ENCODE peak calls at places on chromosomes 1 and 21, in nine cellular contexts. One of them, this sample, is unnamed.
A peak's percentile ranks its signal among the peaks of the same experiment; 100 is the strongest.

GRCh38 chr1:93907718-93908117 is 1.5 kb downstream of the GCLM start:
- DNase-seq in fibroblast of villous mesenchyme: peak; percentile 44
- DNase-seq in transverse colon: no peak
- DNase-seq in adrenal gland: peak; percentile 48
- DNase-seq in GM12865: peak; percentile 1
- DNase-seq in fibroblast of the aortic adventitia: peak; percentile 76
- DNase-seq in astrocyte of the cerebellum: peak; percentile 62
- DNase-seq in choroid plexus epithelial cell: peak; percentile 74
- DNase-seq in foreskin fibroblast: peak; percentile 74
- DNase-seq in this sample: no peak

GRCh38 chr1:7177021-7177420 is 391.8 kb downstream of the CAMTA1 start:
- DNase-seq in foreskin fibroblast: no peak
- DNase-seq in choroid plexus epithelial cell: no peak
- DNase-seq in adrenal gland: no peak
- DNase-seq in GM12865: no peak
- DNase-seq in fibroblast of the aortic adventitia: no peak
- DNase-seq in transverse colon: no peak
- DNase-seq in fibroblast of villous mesenchyme: no peak
- DNase-seq in astrocyte of the cerebellum: no peak
- DNase-seq in this sample: no peak

GRCh38 chr1:6612641-6613360 is 730 bp upstream of the PHF13 start:
- DNase-seq in fibroblast of villous mesenchyme: peak; percentile 55
- DNase-seq in astrocyte of the cerebellum: no peak
- DNase-seq in transverse colon: peak; percentile 69
- DNase-seq in choroid plexus epithelial cell: peak; percentile 54
- DNase-seq in foreskin fibroblast: peak; percentile 76
- DNase-seq in GM12865: peak; percentile 29
- DNase-seq in fibroblast of the aortic adventitia: peak; percentile 39
- DNase-seq in adrenal gland: peak; percentile 62
- DNase-seq in this sample: no peak

GRCh38 chr1:198158766-198159589 is 2.2 kb downstream of the NEK7 start:
- DNase-seq in choroid plexus epithelial cell: peak; percentile 93
- DNase-seq in transverse colon: peak; percentile 92
- DNase-seq in fibroblast of villous mesenchyme: peak; percentile 90
- DNase-seq in adrenal gland: peak; percentile 92
- DNase-seq in GM12865: peak; percentile 94
- DNase-seq in astrocyte of the cerebellum: peak; percentile 74
- DNase-seq in foreskin fibroblast: peak; percentile 96
- DNase-seq in fibroblast of the aortic adventitia: peak; percentile 88
- DNase-seq in this sample: peak; percentile 91

GRCh38 chr1:161046574-161047167 is 894 bp upstream of the USF1 start:
- DNase-seq in GM12865: peak; percentile 90
- DNase-seq in fibroblast of the aortic adventitia: no peak
- DNase-seq in astrocyte of the cerebellum: no peak
- DNase-seq in foreskin fibroblast: no peak
- DNase-seq in fibroblast of villous mesenchyme: no peak
- DNase-seq in choroid plexus epithelial cell: peak; percentile 11
- DNase-seq in adrenal gland: no peak
- DNase-seq in transverse colon: no peak
- DNase-seq in this sample: no peak

GRCh38 chr21:28769683-28770082 is 223.0 kb downstream of the LTN1 start:
- DNase-seq in astrocyte of the cerebellum: no peak
- DNase-seq in GM12865: no peak
- DNase-seq in fibroblast of the aortic adventitia: no peak
- DNase-seq in adrenal gland: no peak
- DNase-seq in fibroblast of villous mesenchyme: no peak
- DNase-seq in choroid plexus epithelial cell: peak; percentile 38
- DNase-seq in transverse colon: no peak
- DNase-seq in foreskin fibroblast: peak; percentile 63
- DNase-seq in this sample: no peak

GRCh38 chr1:156772728-156773497 is 5.6 kb downstream of the PRCC start:
- DNase-seq in astrocyte of the cerebellum: no peak
- DNase-seq in fibroblast of the aortic adventitia: peak; percentile 47
- DNase-seq in fibroblast of villous mesenchyme: peak; percentile 40
- DNase-seq in GM12865: no peak
- DNase-seq in choroid plexus epithelial cell: no peak
- DNase-seq in adrenal gland: peak; percentile 41
- DNase-seq in transverse colon: no peak
- DNase-seq in foreskin fibroblast: no peak
- DNase-seq in this sample: no peak

GRCh38 chr1:15833069-15833679 is 14.3 kb upstream of the SPEN start:
- DNase-seq in fibroblast of the aortic adventitia: no peak
- DNase-seq in GM12865: peak; percentile 20
- DNase-seq in transverse colon: peak; percentile 72
- DNase-seq in choroid plexus epithelial cell: no peak
- DNase-seq in astrocyte of the cerebellum: no peak
- DNase-seq in fibroblast of villous mesenchyme: peak; percentile 91
- DNase-seq in foreskin fibroblast: peak; percentile 73
- DNase-seq in adrenal gland: peak; percentile 52
- DNase-seq in this sample: peak; percentile 55

GRCh38 chr1:59856725-59857338 is 42.1 kb downstream of the HOOK1 start:
- DNase-seq in astrocyte of the cerebellum: no peak
- DNase-seq in transverse colon: peak; percentile 61
- DNase-seq in fibroblast of the aortic adventitia: no peak
- DNase-seq in foreskin fibroblast: no peak
- DNase-seq in adrenal gland: peak; percentile 55
- DNase-seq in choroid plexus epithelial cell: no peak
- DNase-seq in fibroblast of villous mesenchyme: no peak
- DNase-seq in GM12865: no peak
- DNase-seq in this sample: no peak

GRCh38 chr1:109659997-109660755 is 4.3 kb downstream of the GSTM4 start:
- DNase-seq in transverse colon: no peak
- DNase-seq in astrocyte of the cerebellum: no peak
- DNase-seq in GM12865: no peak
- DNase-seq in fibroblast of villous mesenchyme: no peak
- DNase-seq in choroid plexus epithelial cell: peak; percentile 43
- DNase-seq in adrenal gland: peak; percentile 54
- DNase-seq in fibroblast of the aortic adventitia: no peak
- DNase-seq in foreskin fibroblast: no peak
- DNase-seq in this sample: no peak

GRCh38 chr1:54221113-54221834 is 21.3 kb downstream of the MRPL37 start:
- DNase-seq in fibroblast of the aortic adventitia: no peak
- DNase-seq in foreskin fibroblast: no peak
- DNase-seq in transverse colon: no peak
- DNase-seq in astrocyte of the cerebellum: no peak
- DNase-seq in fibroblast of villous mesenchyme: no peak
- DNase-seq in GM12865: no peak
- DNase-seq in adrenal gland: no peak
- DNase-seq in choroid plexus epithelial cell: no peak
- DNase-seq in this sample: no peak

GRCh38 chr1:221887091-221887746 is 145.3 kb upstream of the DUSP10 start:
- DNase-seq in choroid plexus epithelial cell: peak; percentile 62
- DNase-seq in adrenal gland: peak; percentile 87
- DNase-seq in astrocyte of the cerebellum: no peak
- DNase-seq in fibroblast of villous mesenchyme: peak; percentile 72
- DNase-seq in transverse colon: peak; percentile 18
- DNase-seq in GM12865: no peak
- DNase-seq in foreskin fibroblast: peak; percentile 98
- DNase-seq in fibroblast of the aortic adventitia: peak; percentile 73
- DNase-seq in this sample: no peak

GRCh38 chr1:167663002-167663772 is 33.2 kb downstream of the RCSD1 start:
- DNase-seq in fibroblast of the aortic adventitia: peak; percentile 14
- DNase-seq in fibroblast of villous mesenchyme: peak; percentile 77
- DNase-seq in transverse colon: no peak
- DNase-seq in astrocyte of the cerebellum: no peak
- DNase-seq in foreskin fibroblast: peak; percentile 79
- DNase-seq in choroid plexus epithelial cell: peak; percentile 56
- DNase-seq in GM12865: peak; percentile 80
- DNase-seq in adrenal gland: peak; percentile 73
- DNase-seq in this sample: no peak

GRCh38 chr1:36081926-36082485 is 1.9 kb upstream of the TEKT2 start:
- DNase-seq in foreskin fibroblast: no peak
- DNase-seq in GM12865: no peak
- DNase-seq in transverse colon: no peak
- DNase-seq in choroid plexus epithelial cell: no peak
- DNase-seq in astrocyte of the cerebellum: no peak
- DNase-seq in fibroblast of the aortic adventitia: no peak
- DNase-seq in adrenal gland: no peak
- DNase-seq in fibroblast of villous mesenchyme: no peak
- DNase-seq in this sample: no peak

GRCh38 chr1:51302270-51302669 is 28.1 kb downstream of the TTC39A start:
- DNase-seq in fibroblast of villous mesenchyme: no peak
- DNase-seq in choroid plexus epithelial cell: no peak
- DNase-seq in adrenal gland: no peak
- DNase-seq in fibroblast of the aortic adventitia: no peak
- DNase-seq in transverse colon: no peak
- DNase-seq in astrocyte of the cerebellum: no peak
- DNase-seq in GM12865: no peak
- DNase-seq in foreskin fibroblast: no peak
- DNase-seq in this sample: no peak

GRCh38 chr1:15334995-15335394 is 74.7 kb upstream of the EFHD2 start:
- DNase-seq in transverse colon: no peak
- DNase-seq in GM12865: no peak
- DNase-seq in adrenal gland: no peak
- DNase-seq in foreskin fibroblast: no peak
- DNase-seq in fibroblast of the aortic adventitia: no peak
- DNase-seq in astrocyte of the cerebellum: no peak
- DNase-seq in choroid plexus epithelial cell: no peak
- DNase-seq in fibroblast of villous mesenchyme: no peak
- DNase-seq in this sample: no peak

GRCh38 chr21:28771790-28772501 is 220.7 kb downstream of the LTN1 start:
- DNase-seq in GM12865: no peak
- DNase-seq in astrocyte of the cerebellum: peak; percentile 59
- DNase-seq in fibroblast of the aortic adventitia: peak; percentile 66
- DNase-seq in foreskin fibroblast: peak; percentile 89
- DNase-seq in transverse colon: no peak
- DNase-seq in choroid plexus epithelial cell: peak; percentile 93
- DNase-seq in fibroblast of villous mesenchyme: peak; percentile 97
- DNase-seq in adrenal gland: no peak
- DNase-seq in this sample: no peak

DNA sequence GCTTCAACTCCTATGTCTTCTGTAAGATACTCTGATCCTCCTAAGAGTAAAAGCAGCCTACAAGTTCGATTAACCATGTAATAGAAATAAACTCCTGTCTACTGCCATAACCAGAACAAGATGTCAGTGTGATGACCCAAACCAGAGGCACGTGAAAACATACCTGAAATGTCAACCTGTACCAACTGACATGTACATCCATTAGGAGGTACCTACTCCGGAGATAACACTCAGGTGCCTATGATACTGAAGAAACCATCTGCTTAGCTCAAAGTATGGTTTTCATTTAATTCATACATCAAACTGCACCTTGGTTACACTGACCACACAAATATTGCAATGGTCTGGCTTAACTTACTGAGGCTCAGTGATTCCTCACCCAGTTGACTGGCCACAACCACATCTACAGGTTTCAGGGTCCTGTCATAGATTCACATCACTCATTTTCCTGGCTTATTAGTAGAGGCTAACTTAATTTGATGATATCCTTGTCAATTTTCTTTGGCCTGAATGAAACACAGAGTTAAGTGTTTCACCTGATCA is 4.4 kb downstream of the ITPKB start:
- DNase-seq in GM12865: no peak
- DNase-seq in choroid plexus epithelial cell: no peak
- DNase-seq in transverse colon: no peak
- DNase-seq in astrocyte of the cerebellum: no peak
- DNase-seq in foreskin fibroblast: no peak
- DNase-seq in fibroblast of villous mesenchyme: no peak
- DNase-seq in fibroblast of the aortic adventitia: no peak
- DNase-seq in adrenal gland: no peak
- DNase-seq in this sample: no peak
- H3K4me3 ChIP-seq in GM12865: peak overlapping the region; percentile 29
- H3K4me3 ChIP-seq in choroid plexus epithelial cell: no peak overlapping the region
- H3K4me3 ChIP-seq in transverse colon: no peak overlapping the region
- H3K4me3 ChIP-seq in astrocyte of the cerebellum: peak overlapping the region; percentile 94
- H3K4me3 ChIP-seq in foreskin fibroblast: no peak overlapping the region
- H3K4me3 ChIP-seq in fibroblast of villous mesenchyme: no peak overlapping the region
- H3K4me3 ChIP-seq in fibroblast of the aortic adventitia: no peak overlapping the region
- H3K4me3 ChIP-seq in adrenal gland: no peak overlapping the region
- H3K4me3 ChIP-seq in this sample: no peak overlapping the region

DNA sequence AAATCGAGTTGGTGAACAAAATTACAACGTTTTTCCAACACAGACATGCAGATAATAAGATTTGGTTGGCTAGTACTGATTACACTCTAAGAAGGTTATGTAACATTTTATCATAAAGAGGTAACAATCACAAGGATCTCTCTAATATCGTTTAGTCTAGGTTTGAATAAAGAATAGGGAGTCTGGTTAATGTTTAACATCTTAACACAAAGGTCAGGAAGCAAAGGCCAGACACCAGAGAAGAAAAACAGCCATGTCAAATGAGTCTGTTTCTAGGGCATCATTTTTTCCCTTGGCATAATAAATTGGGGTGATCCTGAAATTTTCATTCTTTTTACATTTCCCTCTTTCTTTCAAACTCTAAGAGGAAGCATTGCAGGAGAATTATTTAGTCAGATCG is 207.4 kb upstream of the CHRM3 start:
- DNase-seq in adrenal gland: no peak
- DNase-seq in astrocyte of the cerebellum: no peak
- DNase-seq in fibroblast of the aortic adventitia: no peak
- DNase-seq in choroid plexus epithelial cell: no peak
- DNase-seq in transverse colon: no peak
- DNase-seq in foreskin fibroblast: no peak
- DNase-seq in fibroblast of villous mesenchyme: no peak
- DNase-seq in GM12865: no peak
- DNase-seq in this sample: no peak
- H3K4me3 ChIP-seq in adrenal gland: no peak overlapping the region
- H3K4me3 ChIP-seq in astrocyte of the cerebellum: no peak overlapping the region
- H3K4me3 ChIP-seq in fibroblast of the aortic adventitia: no peak overlapping the region
- H3K4me3 ChIP-seq in choroid plexus epithelial cell: no peak overlapping the region
- H3K4me3 ChIP-seq in transverse colon: no peak overlapping the region
- H3K4me3 ChIP-seq in foreskin fibroblast: no peak overlapping the region
- H3K4me3 ChIP-seq in fibroblast of villous mesenchyme: no peak overlapping the region
- H3K4me3 ChIP-seq in GM12865: no peak overlapping the region
- H3K4me3 ChIP-seq in this sample: no peak overlapping the region

GRCh38 chr1:212637902-212638301 is 29.3 kb downstream of the ATF3 start:
- DNase-seq in fibroblast of villous mesenchyme: peak; percentile 53
- DNase-seq in GM12865: no peak
- DNase-seq in transverse colon: no peak
- DNase-seq in astrocyte of the cerebellum: no peak
- DNase-seq in adrenal gland: no peak
- DNase-seq in fibroblast of the aortic adventitia: no peak
- DNase-seq in choroid plexus epithelial cell: no peak
- DNase-seq in foreskin fibroblast: peak; percentile 22
- DNase-seq in this sample: no peak
- H3K4me3 ChIP-seq in fibroblast of villous mesenchyme: peak overlapping the region; percentile 26
- H3K4me3 ChIP-seq in GM12865: no peak overlapping the region
- H3K4me3 ChIP-seq in transverse colon: no peak overlapping the region
- H3K4me3 ChIP-seq in astrocyte of the cerebellum: peak overlapping the region; percentile 7
- H3K4me3 ChIP-seq in adrenal gland: no peak overlapping the region
- H3K4me3 ChIP-seq in fibroblast of the aortic adventitia: no peak overlapping the region
- H3K4me3 ChIP-seq in choroid plexus epithelial cell: no peak overlapping the region
- H3K4me3 ChIP-seq in foreskin fibroblast: no peak overlapping the region
- H3K4me3 ChIP-seq in this sample: no peak overlapping the region

DNA sequence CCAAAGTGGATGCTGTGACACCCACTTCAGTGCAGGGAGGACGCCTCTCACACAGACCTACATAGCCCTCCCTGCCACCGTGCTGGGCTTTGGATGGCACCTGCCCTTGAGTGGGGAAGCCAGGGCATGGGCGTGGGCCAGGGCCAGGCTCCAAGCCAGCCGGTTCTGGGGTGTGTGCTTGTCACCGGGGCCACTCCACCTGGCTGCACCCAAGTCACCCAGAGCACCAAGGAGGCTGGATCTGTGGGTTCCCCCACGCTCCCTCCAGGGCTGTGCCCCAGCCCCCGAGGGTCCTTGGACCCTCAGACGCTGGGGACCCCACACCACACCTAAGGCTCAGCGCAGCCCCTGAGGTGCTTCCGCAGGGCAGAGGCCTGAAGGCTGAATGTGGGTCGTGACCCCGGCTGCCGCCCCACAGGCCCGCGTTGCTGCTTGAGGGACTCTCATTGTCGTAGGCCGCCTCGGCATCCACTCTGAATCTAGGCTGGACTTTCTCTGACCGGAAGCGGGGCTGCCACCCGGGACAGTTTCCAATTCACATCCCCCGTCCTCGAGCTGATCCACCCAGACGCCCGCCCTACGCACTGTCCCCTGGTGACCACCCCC is 1.5 kb downstream of the MXRA8 start:
- DNase-seq in fibroblast of villous mesenchyme: peak; percentile 32
- DNase-seq in transverse colon: no peak
- DNase-seq in fibroblast of the aortic adventitia: no peak
- DNase-seq in adrenal gland: peak; percentile 24
- DNase-seq in GM12865: no peak
- DNase-seq in choroid plexus epithelial cell: no peak
- DNase-seq in astrocyte of the cerebellum: no peak
- DNase-seq in foreskin fibroblast: peak; percentile 64
- DNase-seq in this sample: no peak
- H3K4me3 ChIP-seq in fibroblast of villous mesenchyme: peak overlapping the region; percentile 89
- H3K4me3 ChIP-seq in transverse colon: peak overlapping the region; percentile 24
- H3K4me3 ChIP-seq in fibroblast of the aortic adventitia: peak overlapping the region; percentile 88
- H3K4me3 ChIP-seq in adrenal gland: no peak overlapping the region
- H3K4me3 ChIP-seq in GM12865: no peak overlapping the region
- H3K4me3 ChIP-seq in choroid plexus epithelial cell: peak overlapping the region; percentile 62
- H3K4me3 ChIP-seq in astrocyte of the cerebellum: peak overlapping the region; percentile 87
- H3K4me3 ChIP-seq in foreskin fibroblast: peak overlapping the region; percentile 96
- H3K4me3 ChIP-seq in this sample: no peak overlapping the region

This sample was measured in Jurkat, Clone E6-1.